ENCODE peak calls at places on chromosome 2, in eight cellular contexts. N is IMR-90; G is psoas muscle; J is NCI-H2227 treated with DMSO at 0.1 percent for 48 hours; I is NCI-H2171 treated with DMSO at 0.1 percent for 48 hours; F is NCI-H2081; Q is iPS-NIHi11; S is activated CD4-positive, alpha-beta memory T cell treated with anti-CD3 and anti-CD28 coated beads, Interleukin-2, amount 10 ng/mL, durations not matched to agents 7 days and 5 days. Z is an unnamed sample.

GRCh38 chr2:191351298-191351697 is 106.1 kb downstream of the MYO1B start:
- DNase-seq in S (no peak), J (no peak), Q (no peak), N (peak), I (no peak), F (no peak), G (no peak), Z (no peak)

GRCh38 chr2:23745726-23746105 is 181.2 kb downstream of the ATAD2B start:
- DNase-seq in G (no peak), Q (no peak), F (no peak), S (no peak), I (peak), N (peak), J (no peak), Z (no peak)

GRCh38 chr2:110858993-110859770 is 126.8 kb downstream of the ACOXL start:
- DNase-seq in F (peak), S (no peak), J (peak), I (peak), G (no peak), N (no peak), Q (no peak), Z (no peak)

GRCh38 chr2:53600835-53601234 is 166.8 kb upstream of the CHAC2 start:
- DNase-seq in I (peak), G (no peak), N (no peak), F (peak), S (no peak), Q (no peak), J (peak), Z (no peak)

GRCh38 chr2:42368817-42369550 is 8.0 kb upstream of the COX7A2L start:
- DNase-seq in Q (no peak), S (no peak), G (no peak), N (no peak), J (no peak), F (peak), I (no peak), Z (no peak)

GRCh38 chr2:197011777-197012641 is 85.5 kb upstream of the PGAP1 start:
- DNase-seq in Q (peak), S (no peak), I (peak), G (no peak), J (peak), F (peak), N (peak), Z (no peak)

GRCh38 chr2:111122631-111123421 is 2.1 kb downstream of the BCL2L11 start:
- DNase-seq in J (peak), Q (peak), I (peak), S (peak), F (peak), N (peak), G (peak), Z (peak)

GRCh38 chr2:237280235-237280634 is 133.7 kb downstream of the COL6A3 start:
- DNase-seq in J (no peak), F (no peak), S (no peak), Q (no peak), I (no peak), G (no peak), N (peak), Z (no peak)

GRCh38 chr2:62112192-62112591 is 83.7 kb upstream of the B3GNT2 start:
- DNase-seq in S (no peak), N (no peak), I (no peak), J (no peak), G (no peak), F (no peak), Q (no peak), Z (no peak)

GRCh38 chr2:230650585-230651137 is 62.0 kb upstream of the CAB39 start:
- DNase-seq in F (no peak), J (peak), G (no peak), Q (no peak), S (no peak), N (no peak), I (no peak), Z (no peak)

GRCh38 chr2:106562826-106563594 is 75.8 kb downstream of the CD8B2 start:
- DNase-seq in S (no peak), N (no peak), Q (peak), I (peak), G (no peak), F (no peak), J (no peak), Z (no peak)

GRCh38 chr2:110946892-110947291 is 173.8 kb upstream of the BCL2L11 start:
- DNase-seq in S (no peak), Q (no peak), G (peak), I (no peak), F (no peak), J (no peak), N (no peak), Z (no peak)

GRCh38 chr2:64276417-64277095 is 132.3 kb upstream of the PELI1 start:
- DNase-seq in Q (peak), F (no peak), N (no peak), J (no peak), G (no peak), S (no peak), I (no peak), Z (no peak)

GRCh38 chr2:232449964-232450363 is 6.0 kb upstream of the ALPI start:
- DNase-seq in Q (peak), G (peak), F (no peak), S (no peak), J (no peak), N (no peak), I (no peak), Z (no peak)

GRCh38 chr2:53252115-53252514 is 515.5 kb upstream of the CHAC2 start:
- DNase-seq in J (no peak), F (peak), N (peak), S (no peak), Q (no peak), I (peak), G (no peak), Z (no peak)

GRCh38 chr2:197893403-197894177 is 89.2 kb downstream of the PLCL1 start:
- DNase-seq in N (no peak), F (no peak), G (no peak), Q (no peak), I (no peak), S (no peak), J (no peak), Z (no peak)

GRCh38 chr2:127107622-127107999 is 657 bp upstream of the BIN1 start:
- DNase-seq in S (no peak), J (peak), F (peak), N (no peak), Q (peak), I (peak), G (no peak), Z (peak)

GRCh38 chr2:65164379-65165023 is 34.6 kb upstream of the RAB1A start:
- DNase-seq in G (no peak), F (no peak), I (no peak), N (peak), Q (no peak), S (no peak), J (no peak), Z (no peak)

GRCh38 chr2:188292446-188293239 is 969 bp downstream of the GULP1 start:
- DNase-seq in I (no peak), G (peak), F (peak), S (no peak), Q (peak), N (peak), J (no peak), Z (peak)

GRCh38 chr2:129722306-129723020 is 257.0 kb upstream of the RAB6C start:
- DNase-seq in F (no peak), Q (no peak), N (no peak), G (no peak), J (no peak), I (no peak), S (no peak), Z (no peak)

GRCh38 chr2:51079945-51080344 is 48.0 kb upstream of the NRXN1 start:
- DNase-seq in Q (no peak), S (no peak), F (no peak), I (no peak), G (no peak), N (peak), J (no peak), Z (no peak)

GRCh38 chr2:241702155-241702404 is 241 bp downstream of the ING5 start:
- DNase-seq in N (peak), F (no peak), J (peak), I (peak), Q (peak), G (no peak), S (no peak), Z (no peak)

GRCh38 chr2:69844560-69844959 is 15.1 kb downstream of the GMCL1 start:
- DNase-seq in I (no peak), N (no peak), J (no peak), S (no peak), G (no peak), Q (no peak), F (no peak), Z (no peak)